ENCODE peak calls at places on chromosomes 2 and 18, in six cellular contexts. M is fibroblast of lung, S is cardiac muscle cell, T is hepatocyte, B is spleen, O is gastrocnemius medialis. N is an unnamed sample. For H3K4me1 and H3K36me3, the result is how much of the 10 kb centered on the place peaks cover.

GRCh38 chr2:233834378-233834777 is 20.0 kb downstream of the HJURP start:
- DNase-seq in M (no peak), S (no peak), T (no peak), B (no peak), O (no peak), N (no peak)

GRCh38 chr2:212712991-212713390 is 174.4 kb upstream of the ERBB4 start:
- DNase-seq in M (peak), S (no peak), T (no peak), B (no peak), O (no peak), N (no peak)

GRCh38 chr18:79385326-79385725 is 10.4 kb upstream of the NFATC1 start:
- DNase-seq in M (no peak), S (no peak), T (no peak), B (peak), O (no peak), N (peak)

GRCh38 chr2:74562126-74562775 is 7.7 kb downstream of the DOK1 start:
- DNase-seq in M (no peak), S (no peak), T (no peak), B (no peak), O (no peak), N (no peak)

GRCh38 chr2:2846379-2847130 is 515.5 kb upstream of the MYT1L start:
- DNase-seq in M (no peak), S (peak), T (peak), B (peak), O (peak), N (peak)

GRCh38 chr2:227127236-227127635 is 36.8 kb downstream of the COL4A4 start:
- DNase-seq in M (no peak), S (no peak), T (no peak), B (no peak), O (no peak), N (no peak)

GRCh38 chr2:72734432-72734831 is 91.4 kb downstream of the EXOC6B start:
- DNase-seq in M (no peak), S (no peak), T (no peak), B (no peak), O (no peak), N (no peak)

GRCh38 chr2:181585732-181586131 is 71.2 kb downstream of the CERKL start:
- DNase-seq in M (no peak), S (no peak), T (no peak), B (no peak), O (no peak), N (no peak)

GRCh38 chr2:27137322-27137935 is 1.8 kb downstream of the PRR30 start:
- DNase-seq in M (no peak), S (no peak), T (no peak), B (no peak), O (no peak), N (no peak)

GRCh38 chr2:3238951-3239841 is 138.4 kb downstream of the EIPR1 start:
- DNase-seq in M (no peak), S (no peak), T (no peak), B (no peak), O (no peak), N (no peak)

GRCh38 chr2:68225119-68225632 is 27.2 kb downstream of the PPP3R1 start:
- DNase-seq in M (no peak), S (peak), T (peak), B (no peak), O (no peak), N (peak)

GRCh38 chr2:99748344-99748743 is 258.5 kb upstream of the REV1 start:
- DNase-seq in M (no peak), S (no peak), T (no peak), B (no peak), O (no peak), N (no peak)

GRCh38 chr2:40178971-40179370 is 272.9 kb downstream of the SLC8A1 start:
- DNase-seq in M (peak), S (no peak), T (no peak), B (no peak), O (no peak), N (no peak)

GRCh38 chr2:162245051-162245450 is 1.8 kb upstream of the FAP start:
- DNase-seq in M (peak), S (no peak), T (no peak), B (no peak), O (no peak), N (no peak)

GRCh38 chr18:68215931-68216330 is 499.0 kb downstream of the TMX3 start:
- DNase-seq in M (peak), S (no peak), T (no peak), B (no peak), O (no peak), N (no peak)

GRCh38 chr2:30693821-30694281 is 113.4 kb downstream of the CAPN13 start:
- DNase-seq in M (no peak), S (peak), T (no peak), B (no peak), O (no peak), N (no peak)

GRCh38 chr2:178512491-178512890 is 32.2 kb downstream of the PLEKHA3 start:
- DNase-seq in M (peak), S (no peak), T (no peak), B (no peak), O (no peak), N (no peak)

GRCh38 chr2:55718165-55719008 is 24.7 kb upstream of the PNPT1 start:
- DNase-seq in M (peak), S (peak), T (peak), B (no peak), O (no peak), N (peak)

GRCh38 chr2:221731432-221731831 is 159.3 kb upstream of the EPHA4 start:
- DNase-seq in M (no peak), S (no peak), T (peak), B (no peak), O (no peak), N (no peak)

GRCh38 chr2:19178175-19178574 is 180.2 kb downstream of the OSR1 start:
- DNase-seq in M (peak), S (peak), T (no peak), B (no peak), O (no peak), N (no peak)

GRCh38 chr2:107303964-107304363 is 418.0 kb upstream of the ST6GAL2 start:
- DNase-seq in M (peak), S (no peak), T (no peak), B (no peak), O (no peak), N (no peak)

GRCh38 chr2:59076079-59076619 is 835.0 kb upstream of the FANCL start:
- DNase-seq in M (no peak), S (no peak), T (no peak), B (no peak), O (no peak), N (no peak)

GRCh38 chr2:23199115-23199918 is 185.7 kb upstream of the KLHL29 start:
- DNase-seq in M (no peak), S (no peak), T (no peak), B (no peak), O (no peak), N (peak)

DNA sequence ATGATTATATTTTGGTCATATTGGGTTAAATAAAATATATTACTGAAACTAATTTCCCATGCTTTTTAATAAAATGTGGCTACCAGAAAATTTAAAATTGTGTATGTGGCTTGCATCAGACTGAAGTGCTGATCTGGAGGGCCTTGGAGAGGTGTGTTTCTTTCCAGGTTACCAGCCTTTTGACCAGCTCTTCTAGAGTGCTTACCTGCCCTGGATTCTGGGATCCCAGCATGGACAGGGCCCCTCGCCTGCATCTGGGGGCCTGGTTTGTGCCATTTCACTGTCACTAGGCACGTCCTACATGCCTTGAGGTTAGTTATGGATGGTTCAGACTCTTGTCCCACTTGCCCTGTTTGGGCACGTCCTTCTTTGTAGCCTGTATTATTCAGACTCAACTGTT is 10.5 kb downstream of the RNF144A start:
- DNase-seq in M (no peak), S (no peak), T (no peak), B (no peak), O (no peak), N (no peak)
- H3K4me1 ChIP-seq in M (under half), S (under half), T (under half), B (half or more), O (under half), N (under half)

GRCh38 chr2:127712999-127713398 is 11.7 kb downstream of the SFT2D3 start:
- DNase-seq in M (no peak), S (no peak), T (no peak), B (no peak), O (no peak), N (no peak)

GRCh38 chr2:127705281-127706065 is 4.2 kb downstream of the SFT2D3 start:
- DNase-seq in M (no peak), S (no peak), T (no peak), B (no peak), O (no peak), N (no peak)

GRCh38 chr2:127707890-127708648 is 6.8 kb downstream of the SFT2D3 start:
- DNase-seq in M (peak), S (no peak), T (no peak), B (no peak), O (no peak), N (peak)

GRCh38 chr2:127706215-127706990 is 5.1 kb downstream of the SFT2D3 start:
- DNase-seq in M (no peak), S (no peak), T (no peak), B (no peak), O (no peak), N (no peak)

DNA sequence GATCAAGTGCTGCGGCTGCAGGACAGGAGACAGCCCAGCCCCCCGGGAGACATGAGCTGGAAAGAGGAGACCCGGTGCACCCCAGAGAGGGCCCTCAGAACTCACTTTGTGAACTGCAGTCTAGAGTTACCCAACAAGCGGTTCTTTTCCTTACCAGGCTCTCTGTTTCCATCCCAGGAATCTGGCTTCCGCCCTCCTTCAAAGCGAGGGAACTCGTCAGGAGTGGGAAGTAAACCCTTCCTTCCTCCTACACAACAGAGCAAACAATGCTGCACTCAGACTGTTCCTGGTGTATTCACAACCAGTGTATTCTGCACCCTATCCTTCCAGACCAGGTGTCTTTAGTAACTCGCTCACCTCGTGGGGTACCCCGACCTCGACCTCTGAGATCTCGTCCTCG is 8.0 kb downstream of the SFT2D3 start:
- DNase-seq in M (no peak), S (no peak), T (no peak), B (no peak), O (no peak), N (no peak)
- H3K36me3 ChIP-seq in M (under half), S (under half), T (under half), B (half or more), O (under half), N (under half)

DNA sequence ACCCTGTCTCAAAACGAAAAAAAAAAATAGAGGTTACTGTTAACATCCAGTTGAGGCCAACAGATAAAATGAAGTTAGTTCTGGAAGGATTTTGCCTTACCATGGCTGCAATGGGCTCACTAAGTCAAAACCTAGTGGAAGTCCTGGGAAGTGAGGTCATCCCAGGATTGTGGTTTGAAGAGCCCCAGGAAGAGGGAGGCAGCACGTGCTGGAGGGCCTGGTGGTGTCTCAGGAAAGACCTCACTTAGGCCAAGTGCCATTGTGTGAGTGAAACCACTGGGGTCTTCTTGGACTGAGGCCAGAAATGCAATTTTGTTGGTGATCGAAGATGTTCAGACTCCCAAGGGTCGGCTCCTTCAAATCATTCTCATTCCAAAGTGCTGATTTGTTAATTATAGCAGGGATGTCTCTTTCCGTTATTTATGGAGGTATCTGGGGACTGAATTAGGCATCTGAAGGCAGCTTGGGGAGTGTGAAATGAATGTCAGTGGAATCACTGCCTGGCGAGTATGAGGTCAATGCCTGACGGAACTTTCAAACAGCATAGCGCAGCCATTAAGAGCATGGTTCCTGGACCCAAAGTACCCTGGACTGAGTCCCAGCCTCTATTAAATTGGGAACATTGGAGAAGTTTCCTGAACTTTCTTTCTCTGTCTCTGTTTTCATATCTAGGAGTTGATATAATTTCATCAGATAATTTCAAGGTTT is 60.1 kb downstream of the IL1R2 start:
- DNase-seq in M (peak), S (no peak), T (no peak), B (no peak), O (no peak), N (no peak)
- H3K4me1 ChIP-seq in M (under half), S (under half), T (under half), B (under half), O (under half), N (under half)

GRCh38 chr2:196168181-196168580 is 3.2 kb downstream of the STK17B start:
- DNase-seq in M (peak), S (no peak), T (no peak), B (no peak), O (no peak), N (no peak)
- H3K36me3 ChIP-seq in M (under half), S (under half), T (under half), B (under half), O (under half), N (under half)

GRCh38 chr2:172640389-172640788 is 84.5 kb downstream of the PDK1 start:
- DNase-seq in M (peak), S (no peak), T (no peak), B (no peak), O (no peak), N (no peak)
- H3K4me1 ChIP-seq in M (under half), S (under half), T (under half), B (under half), O (under half), N (under half)

GRCh38 chr2:197548582-197548981 is 32.7 kb downstream of the MOB4 start:
- DNase-seq in M (no peak), S (no peak), T (no peak), B (no peak), O (no peak), N (no peak)

DNA sequence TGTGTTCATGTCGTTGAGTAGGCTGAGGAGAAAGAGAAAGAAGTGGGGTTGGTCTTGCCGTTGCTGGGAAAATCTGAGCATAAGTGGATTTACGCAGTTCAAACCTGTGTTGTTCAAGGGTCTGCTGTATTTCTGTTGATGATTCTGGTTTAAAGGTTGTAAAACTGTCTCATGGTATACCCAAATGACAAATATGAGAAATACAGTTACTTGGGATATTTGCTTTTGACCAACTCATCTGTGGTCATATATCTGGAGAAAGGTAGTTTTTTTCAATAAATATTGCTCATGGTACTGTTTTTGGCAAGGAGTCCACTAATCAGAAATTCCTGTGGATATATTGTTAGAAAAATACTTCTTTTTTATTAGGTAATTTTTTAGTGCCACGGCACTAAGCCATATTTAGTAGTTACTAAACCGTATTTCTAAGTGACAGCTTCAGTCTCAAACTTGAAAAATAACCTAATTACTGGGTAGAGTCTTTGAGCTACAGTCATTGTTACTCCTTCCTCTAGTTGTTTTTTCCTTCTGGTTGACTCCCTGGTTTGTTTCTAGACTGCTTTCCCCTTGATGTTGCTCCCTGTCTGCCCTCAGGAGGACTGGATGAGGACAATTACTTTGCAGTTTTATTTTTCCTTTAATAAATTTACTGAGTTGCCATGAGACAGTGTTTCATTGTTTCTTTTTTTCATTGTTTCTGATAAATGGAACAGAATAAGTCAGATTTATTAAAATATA is 31.5 kb downstream of the MOB4 start:
- DNase-seq in M (no peak), S (no peak), T (no peak), B (no peak), O (no peak), N (no peak)
- H3K36me3 ChIP-seq in M (under half), S (under half), T (under half), B (half or more), O (under half), N (under half)

N was measured in testis.